ENCODE peak calls at places on chromosomes 11 and 22, in ten cellular contexts. One of them, this sample, is unnamed.

GRCh38 chr22:43047605-43048004 is 32.7 kb upstream of the PACSIN2 start:
- DNase-seq in endodermal cell: no peak
- DNase-seq in effector memory CD4-positive, alpha-beta T cell: no peak
- DNase-seq in brain microvascular endothelial cell: no peak
- DNase-seq in HFF-Myc: no peak
- DNase-seq in foreskin fibroblast: no peak
- DNase-seq in CD8-positive, alpha-beta memory T cell: no peak
- DNase-seq in A549: no peak
- DNase-seq in fibroblast of the aortic adventitia: no peak
- DNase-seq in AG09309: no peak
- DNase-seq in this sample: no peak

GRCh38 chr22:42368379-42369249 is 63.6 kb downstream of the NFAM1 start:
- DNase-seq in CD8-positive, alpha-beta memory T cell: peak
- DNase-seq in effector memory CD4-positive, alpha-beta T cell: peak
- DNase-seq in brain microvascular endothelial cell: no peak
- DNase-seq in HFF-Myc: no peak
- DNase-seq in A549: no peak
- DNase-seq in fibroblast of the aortic adventitia: no peak
- DNase-seq in endodermal cell: peak
- DNase-seq in AG09309: no peak
- DNase-seq in foreskin fibroblast: no peak
- DNase-seq in this sample: no peak

GRCh38 chr11:6856871-6857270 is 6.0 kb upstream of the OR10A2 start:
- DNase-seq in CD8-positive, alpha-beta memory T cell: no peak
- DNase-seq in fibroblast of the aortic adventitia: peak
- DNase-seq in brain microvascular endothelial cell: no peak
- DNase-seq in HFF-Myc: no peak
- DNase-seq in effector memory CD4-positive, alpha-beta T cell: no peak
- DNase-seq in endodermal cell: no peak
- DNase-seq in foreskin fibroblast: peak
- DNase-seq in A549: no peak
- DNase-seq in AG09309: no peak
- DNase-seq in this sample: no peak

GRCh38 chr11:125155767-125156166 is 8.8 kb upstream of the PKNOX2 start:
- DNase-seq in HFF-Myc: no peak
- DNase-seq in foreskin fibroblast: no peak
- DNase-seq in brain microvascular endothelial cell: no peak
- DNase-seq in A549: no peak
- DNase-seq in endodermal cell: no peak
- DNase-seq in effector memory CD4-positive, alpha-beta T cell: no peak
- DNase-seq in CD8-positive, alpha-beta memory T cell: no peak
- DNase-seq in AG09309: no peak
- DNase-seq in fibroblast of the aortic adventitia: no peak
- DNase-seq in this sample: no peak

GRCh38 chr11:1194231-1194976 is 28.5 kb upstream of the MUC5B start:
- DNase-seq in effector memory CD4-positive, alpha-beta T cell: no peak
- DNase-seq in brain microvascular endothelial cell: no peak
- DNase-seq in foreskin fibroblast: no peak
- DNase-seq in fibroblast of the aortic adventitia: no peak
- DNase-seq in A549: no peak
- DNase-seq in CD8-positive, alpha-beta memory T cell: no peak
- DNase-seq in HFF-Myc: no peak
- DNase-seq in endodermal cell: peak
- DNase-seq in AG09309: no peak
- DNase-seq in this sample: no peak

GRCh38 chr11:69588270-69588669 is 52.7 kb upstream of the CCND1 start:
- DNase-seq in brain microvascular endothelial cell: peak
- DNase-seq in fibroblast of the aortic adventitia: peak
- DNase-seq in A549: peak
- DNase-seq in CD8-positive, alpha-beta memory T cell: no peak
- DNase-seq in effector memory CD4-positive, alpha-beta T cell: no peak
- DNase-seq in foreskin fibroblast: peak
- DNase-seq in endodermal cell: no peak
- DNase-seq in HFF-Myc: peak
- DNase-seq in AG09309: peak
- DNase-seq in this sample: peak

GRCh38 chr11:75562836-75563484 is 907 bp downstream of the SERPINH1 start:
- DNase-seq in fibroblast of the aortic adventitia: peak
- DNase-seq in A549: no peak
- DNase-seq in brain microvascular endothelial cell: peak
- DNase-seq in AG09309: no peak
- DNase-seq in HFF-Myc: peak
- DNase-seq in endodermal cell: peak
- DNase-seq in effector memory CD4-positive, alpha-beta T cell: no peak
- DNase-seq in foreskin fibroblast: peak
- DNase-seq in CD8-positive, alpha-beta memory T cell: no peak
- DNase-seq in this sample: no peak

GRCh38 chr11:15141381-15141780 is 26.7 kb downstream of the INSC start:
- DNase-seq in effector memory CD4-positive, alpha-beta T cell: no peak
- DNase-seq in brain microvascular endothelial cell: no peak
- DNase-seq in foreskin fibroblast: no peak
- DNase-seq in endodermal cell: no peak
- DNase-seq in AG09309: no peak
- DNase-seq in CD8-positive, alpha-beta memory T cell: no peak
- DNase-seq in A549: no peak
- DNase-seq in HFF-Myc: no peak
- DNase-seq in fibroblast of the aortic adventitia: no peak
- DNase-seq in this sample: no peak

GRCh38 chr11:19394525-19395016 is 153.8 kb upstream of the E2F8 start:
- DNase-seq in HFF-Myc: no peak
- DNase-seq in brain microvascular endothelial cell: no peak
- DNase-seq in A549: no peak
- DNase-seq in endodermal cell: no peak
- DNase-seq in effector memory CD4-positive, alpha-beta T cell: no peak
- DNase-seq in fibroblast of the aortic adventitia: no peak
- DNase-seq in CD8-positive, alpha-beta memory T cell: no peak
- DNase-seq in AG09309: no peak
- DNase-seq in foreskin fibroblast: no peak
- DNase-seq in this sample: no peak

GRCh38 chr11:118953265-118953664 is 2.8 kb upstream of the UPK2 start:
- DNase-seq in HFF-Myc: no peak
- DNase-seq in endodermal cell: peak
- DNase-seq in CD8-positive, alpha-beta memory T cell: no peak
- DNase-seq in AG09309: no peak
- DNase-seq in brain microvascular endothelial cell: peak
- DNase-seq in effector memory CD4-positive, alpha-beta T cell: no peak
- DNase-seq in foreskin fibroblast: peak
- DNase-seq in fibroblast of the aortic adventitia: no peak
- DNase-seq in A549: no peak
- DNase-seq in this sample: no peak

GRCh38 chr11:126352163-126352562 is 3.3 kb upstream of the ST3GAL4 start:
- DNase-seq in brain microvascular endothelial cell: no peak
- DNase-seq in CD8-positive, alpha-beta memory T cell: no peak
- DNase-seq in AG09309: no peak
- DNase-seq in endodermal cell: no peak
- DNase-seq in HFF-Myc: no peak
- DNase-seq in A549: no peak
- DNase-seq in foreskin fibroblast: no peak
- DNase-seq in effector memory CD4-positive, alpha-beta T cell: no peak
- DNase-seq in fibroblast of the aortic adventitia: no peak
- DNase-seq in this sample: no peak

GRCh38 chr11:75625970-75626691 is 42.7 kb downstream of the MAP6 start:
- DNase-seq in CD8-positive, alpha-beta memory T cell: no peak
- DNase-seq in AG09309: peak
- DNase-seq in foreskin fibroblast: peak
- DNase-seq in effector memory CD4-positive, alpha-beta T cell: no peak
- DNase-seq in A549: peak
- DNase-seq in brain microvascular endothelial cell: peak
- DNase-seq in HFF-Myc: peak
- DNase-seq in endodermal cell: no peak
- DNase-seq in fibroblast of the aortic adventitia: peak
- DNase-seq in this sample: peak

GRCh38 chr11:15275141-15275540 is 160.4 kb downstream of the INSC start:
- DNase-seq in foreskin fibroblast: no peak
- DNase-seq in effector memory CD4-positive, alpha-beta T cell: no peak
- DNase-seq in A549: no peak
- DNase-seq in brain microvascular endothelial cell: no peak
- DNase-seq in fibroblast of the aortic adventitia: no peak
- DNase-seq in AG09309: no peak
- DNase-seq in HFF-Myc: no peak
- DNase-seq in CD8-positive, alpha-beta memory T cell: no peak
- DNase-seq in endodermal cell: no peak
- DNase-seq in this sample: no peak

GRCh38 chr11:44630511-44631210 is 65.2 kb downstream of the CD82 start:
- DNase-seq in effector memory CD4-positive, alpha-beta T cell: no peak
- DNase-seq in fibroblast of the aortic adventitia: no peak
- DNase-seq in A549: no peak
- DNase-seq in HFF-Myc: no peak
- DNase-seq in AG09309: no peak
- DNase-seq in foreskin fibroblast: no peak
- DNase-seq in endodermal cell: peak
- DNase-seq in CD8-positive, alpha-beta memory T cell: no peak
- DNase-seq in brain microvascular endothelial cell: no peak
- DNase-seq in this sample: no peak

DNA sequence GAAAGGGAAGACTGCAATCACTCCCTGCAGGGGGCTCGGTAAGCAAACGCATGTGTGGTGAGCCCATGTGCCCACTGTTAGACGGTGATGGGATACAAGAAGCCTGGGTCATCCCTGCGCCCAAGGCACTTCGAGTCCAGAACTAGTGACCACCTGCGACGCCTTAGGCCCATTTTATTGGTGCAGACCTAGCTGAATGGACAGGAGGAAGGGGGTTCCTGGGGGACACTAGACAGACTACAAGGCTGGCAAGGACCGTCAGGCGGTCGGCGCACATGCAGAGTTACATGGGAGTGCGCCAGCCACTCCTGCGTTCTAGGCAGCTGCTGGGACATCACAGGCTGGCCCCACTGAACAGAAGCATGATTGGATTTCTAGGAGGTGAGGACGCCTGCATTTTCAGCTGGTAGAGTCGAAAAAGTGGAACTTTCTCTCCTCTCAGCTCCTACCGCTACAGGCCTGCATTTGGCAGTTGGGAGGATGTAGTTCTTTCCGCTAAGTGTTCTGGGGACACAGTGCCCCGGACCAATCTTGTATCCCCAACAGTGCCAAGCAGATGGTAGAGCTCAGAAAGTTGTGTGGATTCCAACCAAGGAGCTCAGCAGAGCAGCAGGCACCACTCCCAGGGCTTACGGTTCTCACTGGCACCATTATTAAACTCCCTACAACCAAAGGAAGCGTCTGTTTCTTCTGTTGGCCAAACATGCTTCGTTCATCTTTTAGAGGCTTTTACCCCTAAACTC is 35.7 kb downstream of the BID start:
- DNase-seq in AG09309: no peak
- DNase-seq in CD8-positive, alpha-beta memory T cell: no peak
- DNase-seq in A549: no peak
- DNase-seq in effector memory CD4-positive, alpha-beta T cell: no peak
- DNase-seq in fibroblast of the aortic adventitia: no peak
- DNase-seq in HFF-Myc: no peak
- DNase-seq in endodermal cell: no peak
- DNase-seq in brain microvascular endothelial cell: no peak
- DNase-seq in foreskin fibroblast: no peak
- DNase-seq in this sample: no peak
- H3K4me3 ChIP-seq in AG09309: no peak
- H3K4me3 ChIP-seq in CD8-positive, alpha-beta memory T cell: no peak
- H3K4me3 ChIP-seq in A549: no peak
- H3K4me3 ChIP-seq in effector memory CD4-positive, alpha-beta T cell: no peak
- H3K4me3 ChIP-seq in fibroblast of the aortic adventitia: no peak
- H3K4me3 ChIP-seq in HFF-Myc: no peak
- H3K4me3 ChIP-seq in endodermal cell: no peak
- H3K4me3 ChIP-seq in brain microvascular endothelial cell: no peak
- H3K4me3 ChIP-seq in foreskin fibroblast: no peak
- H3K4me3 ChIP-seq in this sample: no peak

GRCh38 chr22:37562049-37562784 is 1.9 kb downstream of the CDC42EP1 start:
- DNase-seq in HFF-Myc: no peak
- DNase-seq in AG09309: no peak
- DNase-seq in fibroblast of the aortic adventitia: no peak
- DNase-seq in CD8-positive, alpha-beta memory T cell: no peak
- DNase-seq in effector memory CD4-positive, alpha-beta T cell: no peak
- DNase-seq in foreskin fibroblast: no peak
- DNase-seq in brain microvascular endothelial cell: no peak
- DNase-seq in A549: no peak
- DNase-seq in endodermal cell: no peak
- DNase-seq in this sample: no peak
- H3K4me3 ChIP-seq in HFF-Myc: peak
- H3K4me3 ChIP-seq in AG09309: peak
- H3K4me3 ChIP-seq in fibroblast of the aortic adventitia: peak
- H3K4me3 ChIP-seq in CD8-positive, alpha-beta memory T cell: peak
- H3K4me3 ChIP-seq in effector memory CD4-positive, alpha-beta T cell: no peak
- H3K4me3 ChIP-seq in foreskin fibroblast: peak
- H3K4me3 ChIP-seq in brain microvascular endothelial cell: peak
- H3K4me3 ChIP-seq in A549: peak
- H3K4me3 ChIP-seq in endodermal cell: peak
- H3K4me3 ChIP-seq in this sample: peak

GRCh38 chr22:19720150-19720827 is 3.0 kb upstream of the GP1BB start:
- DNase-seq in CD8-positive, alpha-beta memory T cell: no peak
- DNase-seq in brain microvascular endothelial cell: no peak
- DNase-seq in fibroblast of the aortic adventitia: no peak
- DNase-seq in foreskin fibroblast: no peak
- DNase-seq in endodermal cell: no peak
- DNase-seq in effector memory CD4-positive, alpha-beta T cell: no peak
- DNase-seq in HFF-Myc: no peak
- DNase-seq in AG09309: no peak
- DNase-seq in A549: no peak
- DNase-seq in this sample: no peak
- H3K4me3 ChIP-seq in CD8-positive, alpha-beta memory T cell: no peak
- H3K4me3 ChIP-seq in brain microvascular endothelial cell: no peak
- H3K4me3 ChIP-seq in fibroblast of the aortic adventitia: no peak
- H3K4me3 ChIP-seq in foreskin fibroblast: no peak
- H3K4me3 ChIP-seq in endodermal cell: no peak
- H3K4me3 ChIP-seq in effector memory CD4-positive, alpha-beta T cell: no peak
- H3K4me3 ChIP-seq in HFF-Myc: no peak
- H3K4me3 ChIP-seq in AG09309: no peak
- H3K4me3 ChIP-seq in A549: no peak
- H3K4me3 ChIP-seq in this sample: no peak

DNA sequence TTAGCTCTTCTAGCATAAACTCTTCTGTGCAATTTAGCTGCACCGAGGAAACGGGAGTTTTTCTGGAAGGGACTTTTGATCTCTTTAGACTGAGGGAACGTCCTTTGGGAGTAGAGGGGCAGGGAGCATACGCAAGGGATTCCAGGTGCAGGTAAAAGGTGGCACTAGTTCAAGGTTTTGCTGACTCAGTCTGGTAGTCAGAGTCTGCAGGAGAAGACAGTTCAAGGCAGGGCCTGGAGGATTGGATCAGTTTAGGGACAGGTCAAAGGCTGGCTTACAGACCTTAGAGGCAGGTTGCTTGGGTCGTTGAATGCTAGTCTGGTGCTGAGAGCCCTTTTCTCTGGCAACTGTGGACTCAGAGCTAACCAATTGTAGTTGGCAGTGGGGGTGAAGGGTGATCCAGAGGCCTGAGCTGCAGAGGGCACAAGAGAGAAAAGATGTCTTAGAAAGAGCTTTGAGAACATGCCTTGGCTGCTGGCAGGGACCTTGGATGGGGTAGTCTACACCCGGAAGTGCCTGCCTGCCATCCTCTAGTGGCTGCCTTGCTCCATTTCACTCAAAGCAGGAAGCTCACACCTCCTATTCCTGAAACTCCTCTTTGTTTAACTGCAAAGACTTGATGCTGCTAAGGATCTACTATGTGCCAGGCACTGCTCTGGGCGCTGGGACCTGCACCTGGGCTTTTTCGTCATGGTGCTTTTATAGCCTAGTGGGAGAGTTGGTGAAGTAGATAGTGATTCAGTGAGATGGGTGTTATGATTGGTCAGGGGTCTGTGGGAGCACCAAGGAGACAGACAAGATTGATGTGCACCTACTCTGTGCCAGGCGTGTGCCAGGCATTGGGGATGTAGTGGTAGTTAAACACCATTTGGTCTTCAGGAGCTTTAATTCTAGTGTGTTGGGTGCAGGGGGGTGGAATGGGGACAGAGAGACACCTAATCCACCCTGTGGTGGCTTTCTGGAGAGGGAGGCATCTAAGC is 17.1 kb downstream of the MIAT start:
- DNase-seq in foreskin fibroblast: no peak
- DNase-seq in brain microvascular endothelial cell: no peak
- DNase-seq in AG09309: no peak
- DNase-seq in effector memory CD4-positive, alpha-beta T cell: no peak
- DNase-seq in A549: no peak
- DNase-seq in HFF-Myc: no peak
- DNase-seq in CD8-positive, alpha-beta memory T cell: no peak
- DNase-seq in endodermal cell: no peak
- DNase-seq in fibroblast of the aortic adventitia: no peak
- DNase-seq in this sample: no peak
- H3K4me3 ChIP-seq in foreskin fibroblast: peak
- H3K4me3 ChIP-seq in brain microvascular endothelial cell: no peak
- H3K4me3 ChIP-seq in AG09309: no peak
- H3K4me3 ChIP-seq in effector memory CD4-positive, alpha-beta T cell: peak
- H3K4me3 ChIP-seq in A549: peak
- H3K4me3 ChIP-seq in HFF-Myc: peak
- H3K4me3 ChIP-seq in CD8-positive, alpha-beta memory T cell: peak
- H3K4me3 ChIP-seq in endodermal cell: peak
- H3K4me3 ChIP-seq in fibroblast of the aortic adventitia: peak
- H3K4me3 ChIP-seq in this sample: peak

This sample was measured in skeletal muscle cell.